ENCODE peak calls at places on chromosomes 1 and 21, in seven cellular contexts. Z is IMR-90, I is kidney epithelial cell, R is heart right ventricle, Y is H9, P is fibroblast of lung, X is upper lobe of left lung. E is an unnamed sample. For H3K27me3, the result is how much of the 10 kb centered on the place peaks cover.

GRCh38 chr21:29343517-29343916 is 44.8 kb downstream of the BACH1 start:
- DNase-seq in Z (peak), I (no peak), R (no peak), Y (no peak), P (peak), X (no peak), E (no peak)

GRCh38 chr1:211487082-211487481 is 4.9 kb downstream of the RD3 start:
- DNase-seq in Z (no peak), I (no peak), R (no peak), Y (no peak), P (no peak), X (no peak), E (no peak)

GRCh38 chr1:47393141-47393540 is 22.9 kb upstream of the FOXE3 start:
- DNase-seq in Z (peak), I (no peak), R (no peak), Y (no peak), P (peak), X (no peak), E (peak)

GRCh38 chr1:114819869-114820268 is 34.8 kb upstream of the SYCP1 start:
- DNase-seq in Z (no peak), I (no peak), R (no peak), Y (no peak), P (no peak), X (no peak), E (no peak)

GRCh38 chr1:22600071-22600816 is 36.2 kb upstream of the C1QA start:
- DNase-seq in Z (no peak), I (no peak), R (no peak), Y (peak), P (no peak), X (no peak), E (no peak)

GRCh38 chr1:230868736-230869385 is 540 bp upstream of the C1orf198 start:
- DNase-seq in Z (no peak), I (no peak), R (no peak), Y (peak), P (no peak), X (peak), E (peak)

GRCh38 chr1:201749059-201749458 is 79.9 kb upstream of the IPO9 start:
- DNase-seq in Z (no peak), I (no peak), R (no peak), Y (no peak), P (no peak), X (no peak), E (no peak)

GRCh38 chr1:67053785-67054759 is at the start of gene SLC35D1:
- DNase-seq in Z (peak), I (no peak), R (peak), Y (peak), P (peak), X (peak), E (peak)

GRCh38 chr1:31712041-31712440 is 8.2 kb upstream of the COL16A1 start:
- DNase-seq in Z (peak), I (no peak), R (no peak), Y (no peak), P (peak), X (no peak), E (no peak)

GRCh38 chr1:31712625-31713024 is 8.8 kb upstream of the COL16A1 start:
- DNase-seq in Z (peak), I (no peak), R (peak), Y (no peak), P (peak), X (no peak), E (peak)

GRCh38 chr1:31715097-31715872 is 11.5 kb upstream of the COL16A1 start:
- DNase-seq in Z (peak), I (no peak), R (peak), Y (peak), P (peak), X (peak), E (peak)

GRCh38 chr1:31715873-31716220 is 12.0 kb upstream of the COL16A1 start:
- DNase-seq in Z (no peak), I (no peak), R (no peak), Y (no peak), P (no peak), X (no peak), E (no peak)

DNA sequence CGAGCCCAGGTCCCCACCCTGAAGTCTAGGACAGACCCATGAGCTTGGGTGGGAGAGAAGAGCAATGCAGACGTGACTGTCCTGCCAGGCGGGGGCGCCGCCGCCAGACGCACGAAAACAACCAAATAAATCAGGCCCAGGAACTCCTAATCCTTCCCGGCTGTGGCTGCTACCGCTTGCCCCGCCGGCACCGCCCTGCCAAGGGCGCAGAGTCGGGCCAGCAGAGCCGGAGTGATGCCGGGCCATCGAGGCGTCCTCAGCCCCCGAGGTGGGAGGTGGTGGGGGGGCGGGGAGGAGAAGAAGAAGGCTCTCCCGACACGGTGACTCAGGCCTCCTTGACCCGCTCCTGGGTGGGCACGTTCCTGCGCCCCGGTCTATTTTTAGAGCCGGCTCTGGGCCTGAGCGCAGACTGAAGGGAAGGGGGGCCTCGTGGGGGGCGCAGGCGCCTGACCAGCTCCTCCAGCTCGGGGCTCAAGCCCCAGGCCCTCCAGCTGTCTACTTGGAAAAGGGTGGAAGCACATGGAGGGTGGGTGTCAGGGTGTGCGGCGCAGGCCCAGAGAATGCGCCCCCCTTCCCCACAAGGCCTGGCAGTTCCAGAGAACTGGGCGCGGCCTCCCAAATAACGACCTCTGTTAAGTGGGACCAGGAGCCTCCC is 10.8 kb upstream of the COL16A1 start:
- DNase-seq in Z (peak), I (no peak), R (peak), Y (peak), P (peak), X (peak), E (peak)
- TF ChIP-seq CTCF in Z (peak), I (peak), R (peak), Y (peak), P (peak), X (peak), E (peak)

DNA sequence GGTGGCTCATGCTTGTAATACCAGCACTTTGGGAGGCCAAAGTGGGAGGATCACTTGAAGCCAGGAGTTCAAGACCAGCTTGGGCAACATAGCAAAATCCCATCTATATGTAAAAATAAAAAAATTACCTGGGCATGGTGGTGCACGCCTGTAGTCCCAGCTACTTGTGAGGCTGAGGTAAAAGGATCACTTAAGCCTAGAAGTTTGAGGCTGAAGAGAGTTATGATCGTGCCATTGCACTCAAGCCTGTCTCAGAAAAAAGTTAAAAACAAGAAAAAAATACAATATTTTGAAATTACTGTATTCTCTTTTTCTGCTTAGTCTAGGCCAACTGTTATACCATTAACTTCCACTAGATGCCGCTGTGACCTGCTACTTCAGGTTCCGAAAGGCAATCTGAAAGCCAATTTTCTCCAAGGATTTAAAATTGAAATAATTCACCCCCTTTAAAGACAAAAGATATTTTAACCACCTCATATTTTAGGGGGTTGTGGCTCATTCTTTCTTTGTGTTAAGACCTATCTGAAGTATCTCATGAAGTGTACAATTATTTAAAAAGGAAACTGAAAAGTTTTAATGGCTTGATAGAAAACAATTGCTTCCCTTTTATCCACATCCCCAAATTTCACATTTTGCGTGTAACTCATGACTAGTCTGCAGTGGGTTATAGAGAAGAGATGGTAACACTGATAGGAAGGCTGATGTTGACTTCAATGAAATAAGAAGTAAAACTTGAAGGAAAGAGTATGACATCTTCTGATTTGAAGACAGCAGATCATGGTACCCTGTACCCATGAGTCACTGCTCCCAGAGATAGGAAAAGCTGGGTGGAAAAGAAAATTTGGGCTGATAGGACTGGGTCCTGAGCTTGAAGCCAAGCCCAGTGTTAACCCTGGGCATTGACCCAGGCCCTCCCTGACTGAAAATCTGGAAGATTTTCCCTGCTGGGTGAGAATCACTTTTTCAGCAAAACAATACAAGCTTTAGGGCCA is 24.4 kb upstream of the CLDN14 start:
- DNase-seq in Z (peak), I (no peak), R (no peak), Y (no peak), P (peak), X (no peak), E (peak)
- H3K27me3 ChIP-seq in Z (under half), I (under half), R (under half), Y (under half), P (under half), X (under half), E (under half)

DNA sequence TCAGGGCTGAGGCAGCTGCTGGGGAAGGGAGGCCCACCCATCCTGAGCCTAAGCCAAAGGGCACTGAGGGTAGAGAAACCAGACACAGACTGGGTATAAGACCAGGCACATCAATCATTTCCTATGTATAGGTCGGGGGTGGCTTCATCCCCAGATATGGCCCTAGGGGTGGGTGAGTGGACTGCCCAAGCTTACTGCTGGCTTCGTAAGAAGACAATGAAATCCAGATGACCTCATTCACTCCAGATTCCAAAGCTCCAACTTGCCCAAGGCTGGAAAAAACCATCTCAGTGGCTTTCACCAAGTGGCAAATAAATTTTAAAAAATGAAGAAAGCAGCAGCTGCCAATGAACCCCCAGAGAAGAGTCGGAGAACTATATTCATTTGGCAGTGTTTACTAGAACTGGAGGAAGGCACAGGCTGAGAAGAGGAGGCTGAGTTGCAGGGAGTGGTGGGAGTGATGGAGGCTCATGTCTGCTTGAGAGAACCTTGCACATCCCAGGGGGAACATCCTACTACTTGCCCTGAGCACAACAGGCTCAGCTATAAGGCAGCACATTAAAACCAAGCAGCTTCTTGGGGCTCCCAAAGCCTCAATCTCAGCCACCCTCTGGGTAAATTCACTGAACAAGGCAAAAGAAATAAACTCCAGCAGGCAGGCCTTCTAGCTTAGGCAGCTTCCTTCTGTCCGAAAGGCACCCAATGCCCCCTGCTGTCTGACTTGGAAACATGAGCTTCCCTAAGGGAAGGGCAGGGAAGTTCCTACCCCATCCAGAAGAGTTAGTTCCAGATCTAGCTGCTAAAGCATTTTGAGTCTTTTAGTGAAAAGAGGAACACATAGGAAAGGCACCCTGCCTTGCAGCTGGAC is 14.1 kb downstream of the PEA15 start:
- DNase-seq in Z (peak), I (peak), R (no peak), Y (peak), P (peak), X (no peak), E (peak)
- TF ChIP-seq CTCF in Z (peak), I (peak), R (peak), Y (peak), P (peak), X (peak), E (peak)

DNA sequence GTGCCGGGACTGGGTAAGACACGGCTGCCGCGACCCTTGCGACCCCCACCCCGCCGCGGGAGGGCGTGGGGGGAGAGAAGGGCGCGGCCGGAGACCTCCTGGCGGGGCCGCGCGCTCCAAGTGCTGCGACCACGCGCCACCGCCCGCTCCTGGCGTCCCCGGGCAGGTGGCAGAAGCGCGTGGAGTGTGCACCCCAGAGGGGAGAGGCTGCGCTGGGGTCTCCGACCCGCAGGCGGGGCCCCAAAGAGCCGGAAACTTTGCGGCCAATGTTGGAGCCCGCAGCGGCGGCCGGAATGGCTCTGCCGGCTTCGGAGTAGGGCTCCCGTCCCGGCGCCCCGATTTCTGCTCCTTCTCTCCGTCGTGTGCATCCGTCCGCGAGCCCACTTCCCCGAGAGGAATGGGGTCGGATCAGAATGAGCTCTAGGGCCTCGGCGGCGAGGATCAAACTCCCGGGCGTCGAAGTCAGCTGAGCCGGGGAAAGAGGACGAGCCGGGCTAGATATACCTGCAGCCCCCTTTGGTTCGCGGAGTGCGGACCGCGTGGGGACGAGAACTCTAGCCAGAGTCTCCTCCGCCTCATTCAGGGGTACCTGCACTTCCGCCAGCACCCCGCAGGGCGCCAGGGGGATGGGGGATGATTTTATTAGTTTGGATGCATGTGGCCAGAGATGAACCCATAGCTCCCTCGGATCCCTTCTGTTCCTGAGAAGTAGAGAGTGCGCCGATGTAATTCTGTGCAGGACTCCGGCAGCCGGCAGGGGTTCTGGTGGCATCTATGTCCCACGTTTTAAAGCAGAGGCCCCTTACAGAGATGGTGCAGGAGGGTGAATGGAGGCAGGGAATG is 751 bp downstream of the STUM start:
- DNase-seq in Z (no peak), I (no peak), R (no peak), Y (peak), P (no peak), X (no peak), E (no peak)
- H3K27me3 ChIP-seq in Z (half or more), I (under half), R (under half), Y (under half), P (under half), X (under half), E (under half)

GRCh38 chr21:42648606-42649005 is 4.8 kb upstream of the PDE9A start:
- DNase-seq in Z (no peak), I (no peak), R (no peak), Y (no peak), P (no peak), X (no peak), E (no peak)

GRCh38 chr21:42649122-42650032 is 4.0 kb upstream of the PDE9A start:
- DNase-seq in Z (no peak), I (no peak), R (no peak), Y (no peak), P (no peak), X (no peak), E (no peak)

GRCh38 chr21:42651515-42652401 is 1.7 kb upstream of the PDE9A start:
- DNase-seq in Z (no peak), I (no peak), R (no peak), Y (no peak), P (no peak), X (no peak), E (no peak)

GRCh38 chr21:42650441-42651421 is 2.7 kb upstream of the PDE9A start:
- DNase-seq in Z (no peak), I (no peak), R (no peak), Y (no peak), P (no peak), X (no peak), E (no peak)

DNA sequence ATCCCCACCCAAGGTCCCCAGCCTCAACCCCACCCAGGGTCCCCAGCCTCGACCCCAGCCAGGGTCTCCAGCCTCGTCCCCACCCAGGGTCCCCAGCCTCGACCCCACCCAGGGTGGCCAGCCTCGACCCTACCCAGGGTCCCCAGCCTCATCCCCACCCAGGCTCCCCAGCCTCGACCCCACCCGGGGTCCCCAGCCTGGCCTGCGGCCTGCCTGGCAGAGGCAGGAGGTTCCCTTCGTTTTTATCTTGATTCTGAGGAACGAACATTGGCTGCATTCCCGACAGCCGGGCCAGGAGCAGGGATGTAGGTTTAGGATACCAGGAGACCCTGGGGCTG is 3.4 kb upstream of the PDE9A start:
- DNase-seq in Z (no peak), I (no peak), R (no peak), Y (no peak), P (no peak), X (no peak), E (no peak)
- TF ChIP-seq CTCF in Z (no peak), I (no peak), R (no peak), Y (no peak), P (no peak), X (no peak), E (no peak)

GRCh38 chr21:46116189-46116845 is 18.4 kb downstream of the COL6A2 start:
- DNase-seq in Z (no peak), I (no peak), R (no peak), Y (peak), P (no peak), X (peak), E (no peak)
- H3K27me3 ChIP-seq in Z (under half), I (under half), R (under half), Y (under half), P (under half), X (under half), E (under half)

E was measured in bronchial epithelial cell.